ENCODE peak calls at places on chromosomes 4 and X, in four cellular contexts. O is K562, V is HepG2, N is WTC11. B is an unnamed sample.

GRCh38 chr4:66575024-66575696 is 904.9 kb upstream of the EPHA5 start:
- DNase-seq in N (no peak), V (peak), O (no peak), B (no peak)

GRCh38 chrX:71178908-71179307 is 34.3 kb downstream of the NLGN3 start:
- DNase-seq in O (peak), N (peak), V (peak), B (peak)

GRCh38 chr4:186709509-186709908 is 14.1 kb downstream of the FAT1 start:
- DNase-seq in O (no peak), V (no peak), N (no peak), B (no peak)

GRCh38 chr4:179307297-179308136 is 1865.3 kb upstream of the AGA start:
- DNase-seq in N (peak), V (peak), O (peak), B (peak)

GRCh38 chrX:69323786-69324720 is 158.8 kb upstream of the PJA1 start:
- DNase-seq in O (peak), V (no peak), N (no peak), B (peak)

GRCh38 chrX:74080165-74080564 is 223.8 kb upstream of the ZCCHC13 start:
- DNase-seq in N (no peak), V (no peak), O (no peak), B (no peak)

GRCh38 chr4:16532240-16532990 is 306.1 kb upstream of the TAPT1 start:
- DNase-seq in O (no peak), N (no peak), V (no peak), B (no peak)

GRCh38 chr4:104531390-104531789 is 36.7 kb upstream of the CXXC4 start:
- DNase-seq in N (no peak), V (no peak), O (no peak), B (no peak)

GRCh38 chrX:101430457-101431078 is 22.5 kb downstream of the HNRNPH2 start:
- DNase-seq in O (no peak), N (no peak), V (no peak), B (no peak)

GRCh38 chr4:108779958-108780357 is 17.1 kb upstream of the ETNPPL start:
- DNase-seq in N (no peak), O (no peak), V (no peak), B (no peak)

GRCh38 chr4:6900181-6900812 is 9.3 kb upstream of the TBC1D14 start:
- DNase-seq in V (no peak), O (no peak), N (no peak), B (no peak)

GRCh38 chr4:98421106-98421505 is 159.9 kb downstream of the RAP1GDS1 start:
- DNase-seq in O (no peak), V (no peak), N (no peak), B (no peak)

GRCh38 chr4:152778656-152779512 is 646 bp downstream of the TIGD4 start:
- DNase-seq in V (peak), O (no peak), N (peak), B (peak)

GRCh38 chr4:87805971-87806370 is 6.6 kb downstream of the IBSP start:
- DNase-seq in V (no peak), O (no peak), N (no peak), B (no peak)

GRCh38 chrX:130654409-130654970 is 248.5 kb downstream of the ENOX2 start:
- DNase-seq in N (no peak), V (no peak), O (no peak), B (peak)

DNA sequence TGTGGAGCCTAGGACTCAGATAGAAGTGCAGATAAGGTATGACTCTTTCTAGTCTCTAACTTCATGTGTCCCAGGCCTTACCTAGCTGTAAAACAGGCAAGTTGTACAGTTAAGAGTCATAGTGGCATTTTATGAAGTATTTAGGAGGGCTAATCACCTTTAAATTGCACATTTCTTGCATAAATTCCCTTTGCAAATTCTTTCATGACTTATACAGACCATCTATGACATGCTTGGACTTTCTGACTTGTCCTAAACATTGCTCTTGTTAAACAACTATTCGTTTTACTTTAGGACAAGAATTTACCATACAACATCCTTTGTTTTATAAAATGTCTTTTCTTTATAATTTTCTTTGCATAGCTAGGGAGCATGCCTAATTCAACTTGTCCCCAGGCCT is 7.8 kb upstream of the RRAGB start:
- DNase-seq in N (no peak), O (no peak), V (no peak), B (no peak)
- TF ChIP-seq FOXJ3 in N (no peak), O (no peak), V (no peak), B (no peak)

GRCh38 chrX:110021180-110022022 is 18.5 kb downstream of the TMEM164 start:
- DNase-seq in N (no peak), O (no peak), V (no peak), B (no peak)
- TF ChIP-seq FOXJ3 in N (no peak), O (no peak), V (no peak), B (no peak)

DNA sequence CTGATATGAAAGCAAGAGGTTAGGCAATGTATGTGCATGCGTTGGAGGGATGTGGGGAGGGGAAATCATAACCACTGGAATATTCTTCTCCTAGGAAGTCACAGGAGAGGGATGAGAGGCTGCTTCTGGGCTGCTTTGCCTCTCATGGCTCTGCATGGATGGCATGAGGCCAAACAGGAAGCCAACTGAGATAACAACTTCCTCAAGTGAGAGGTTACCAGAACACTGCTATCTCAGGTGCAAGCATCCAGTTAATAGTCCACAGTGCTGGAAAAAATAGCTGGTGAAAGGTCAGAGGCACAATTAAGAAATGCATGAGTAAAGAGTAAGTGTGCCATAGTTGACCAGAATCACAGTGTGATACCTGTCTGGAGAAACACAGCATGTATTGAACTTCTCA is 113.3 kb downstream of the ELOVL6 start:
- DNase-seq in N (no peak), V (peak), O (no peak), B (no peak)
- TF ChIP-seq FOXJ3 in N (no peak), V (no peak), O (no peak), B (no peak)

GRCh38 chr4:41146196-41146595 is 68.1 kb downstream of the APBB2 start:
- DNase-seq in V (no peak), O (no peak), N (no peak), B (no peak)

GRCh38 chr4:41148292-41148691 is 66.0 kb downstream of the APBB2 start:
- DNase-seq in V (no peak), O (no peak), N (no peak), B (no peak)

GRCh38 chr4:41145571-41146078 is 68.7 kb downstream of the APBB2 start:
- DNase-seq in N (no peak), V (peak), O (no peak), B (no peak)

GRCh38 chr4:41144812-41145211 is 69.5 kb downstream of the APBB2 start:
- DNase-seq in N (no peak), O (no peak), V (peak), B (no peak)

GRCh38 chr4:41146716-41147506 is 67.4 kb downstream of the APBB2 start:
- DNase-seq in V (no peak), O (no peak), N (no peak), B (no peak)
- TF ChIP-seq FOXJ3 in V (no peak), O (no peak), N (no peak), B (no peak)

GRCh38 chr4:36041340-36041739 is 203.0 kb downstream of the ARAP2 start:
- DNase-seq in V (no peak), N (no peak), O (no peak), B (no peak)

GRCh38 chr4:36042122-36042970 is 202.0 kb downstream of the ARAP2 start:
- DNase-seq in O (no peak), N (no peak), V (no peak), B (no peak)

GRCh38 chr4:36043901-36044300 is 200.4 kb downstream of the ARAP2 start:
- DNase-seq in N (no peak), V (no peak), O (no peak), B (no peak)

GRCh38 chr4:36043241-36043640 is 201.1 kb downstream of the ARAP2 start:
- DNase-seq in O (no peak), V (no peak), N (no peak), B (no peak)

GRCh38 chr4:36046026-36046425 is 198.3 kb downstream of the ARAP2 start:
- DNase-seq in V (no peak), N (no peak), O (no peak), B (no peak)
- TF ChIP-seq FOXJ3 in V (no peak), N (no peak), O (no peak), B (no peak)